ENCODE peak calls at places on chromosome X, in seven cellular contexts. R, O, C, K, L, P and B are unnamed samples.

GRCh38 chrX:45712067-45712466 is 511.4 kb upstream of the DIPK2B start:
- DNase-seq in P (no peak), L (peak), C (no peak), O (no peak), K (no peak), R (peak), B (peak)

GRCh38 chrX:55488559-55489314 is 911 bp downstream of the USP51 start:
- DNase-seq in O (peak), P (peak), C (peak), L (peak), K (peak), R (peak), B (peak)

GRCh38 chrX:85052207-85052606 is 48.5 kb downstream of the APOOL start:
- DNase-seq in L (peak), K (no peak), O (no peak), R (peak), P (no peak), C (no peak), B (peak)

GRCh38 chrX:114619874-114620273 is 36.0 kb downstream of the HTR2C start:
- DNase-seq in O (no peak), C (peak), R (peak), K (no peak), P (peak), L (peak), B (no peak)

GRCh38 chrX:154918060-154918483 is 31.9 kb downstream of the F8A1 start:
- DNase-seq in K (no peak), C (peak), O (no peak), L (peak), R (peak), P (peak), B (peak)

GRCh38 chrX:75623535-75623934 is 100.7 kb upstream of the ZDHHC15 start:
- DNase-seq in R (no peak), O (no peak), K (no peak), L (peak), P (peak), C (no peak), B (no peak)

GRCh38 chrX:9349572-9350259 is 115.1 kb upstream of the TBL1X start:
- DNase-seq in K (no peak), C (peak), O (no peak), P (no peak), L (no peak), R (peak), B (peak)

GRCh38 chrX:68045008-68045577 is 388.2 kb downstream of the OPHN1 start:
- DNase-seq in P (no peak), K (no peak), L (no peak), C (no peak), O (no peak), R (peak), B (no peak)

GRCh38 chrX:1537031-1537715 is at the start of gene P2RY8:
- DNase-seq in C (no peak), R (peak), P (peak), L (peak), K (peak), O (peak), B (no peak)

GRCh38 chrX:46573331-46573895 is at the start of gene CHST7:
- DNase-seq in K (peak), P (peak), R (peak), L (peak), C (peak), O (peak), B (no peak)

GRCh38 chrX:17597836-17598434 is 139.4 kb upstream of the SCML1 start:
- DNase-seq in P (no peak), K (no peak), L (peak), R (peak), C (peak), O (peak), B (peak)

GRCh38 chrX:45781901-45782553 is 581.4 kb upstream of the DIPK2B start:
- DNase-seq in P (no peak), O (no peak), L (peak), C (no peak), R (peak), K (no peak), B (peak)

GRCh38 chrX:41906515-41907165 is 16.7 kb downstream of the CASK start:
- DNase-seq in K (no peak), O (no peak), R (peak), C (no peak), L (peak), P (no peak), B (no peak)

GRCh38 chrX:23720117-23720677 is 22.9 kb downstream of the ACOT9 start:
- DNase-seq in P (no peak), K (no peak), R (no peak), L (no peak), O (no peak), C (no peak), B (no peak)

GRCh38 chrX:67718926-67719325 is 175.1 kb downstream of the AR start:
- DNase-seq in L (no peak), P (no peak), C (no peak), R (no peak), O (no peak), K (no peak), B (no peak)

GRCh38 chrX:23699636-23700194 is 32.4 kb downstream of the PRDX4 start:
- DNase-seq in R (no peak), C (no peak), K (no peak), O (no peak), P (peak), L (peak), B (peak)

GRCh38 chrX:71989768-71990167 is 79.1 kb downstream of the NHSL2 start:
- DNase-seq in R (peak), K (no peak), O (no peak), C (no peak), P (no peak), L (no peak), B (peak)

GRCh38 chrX:155956649-155957048 is 40.8 kb upstream of the IL9R start:
- DNase-seq in L (peak), K (no peak), R (no peak), O (no peak), C (no peak), P (no peak), B (no peak)

GRCh38 chrX:107662824-107663223 is 34.5 kb downstream of the PRPS1 start:
- DNase-seq in R (no peak), K (no peak), O (no peak), C (no peak), P (no peak), L (no peak), B (no peak)

GRCh38 chrX:45750639-45751038 is 550.0 kb upstream of the DIPK2B start:
- DNase-seq in L (peak), R (no peak), K (no peak), C (no peak), P (no peak), O (no peak), B (no peak)

GRCh38 chrX:139083191-139083590 is 371.7 kb upstream of the FGF13 start:
- DNase-seq in R (no peak), K (no peak), O (no peak), C (no peak), P (no peak), L (no peak), B (no peak)

GRCh38 chrX:38864165-38864564 is 62.9 kb downstream of the MID1IP1 start:
- DNase-seq in O (no peak), P (no peak), L (peak), K (no peak), R (peak), C (no peak), B (peak)

GRCh38 chrX:18410038-18410437 is 15.4 kb upstream of the CDKL5 start:
- DNase-seq in P (no peak), R (peak), L (peak), K (no peak), C (peak), O (no peak), B (peak)

GRCh38 chrX:68307767-68308166 is 125.5 kb downstream of the OPHN1 start:
- DNase-seq in O (no peak), R (peak), K (no peak), L (peak), P (no peak), C (no peak), B (peak)

GRCh38 chrX:18937173-18937572 is 46.7 kb downstream of the PHKA2 start:
- DNase-seq in R (no peak), O (no peak), P (no peak), L (no peak), C (no peak), K (no peak), B (no peak)

GRCh38 chrX:78327370-78328048 is at the start of gene CYSLTR1:
- DNase-seq in R (no peak), K (no peak), C (no peak), O (no peak), P (peak), L (no peak), B (no peak)
- H3K4me3 ChIP-seq in R (no peak), K (no peak), C (no peak), O (peak), P (peak), L (no peak), B (no peak)

DNA sequence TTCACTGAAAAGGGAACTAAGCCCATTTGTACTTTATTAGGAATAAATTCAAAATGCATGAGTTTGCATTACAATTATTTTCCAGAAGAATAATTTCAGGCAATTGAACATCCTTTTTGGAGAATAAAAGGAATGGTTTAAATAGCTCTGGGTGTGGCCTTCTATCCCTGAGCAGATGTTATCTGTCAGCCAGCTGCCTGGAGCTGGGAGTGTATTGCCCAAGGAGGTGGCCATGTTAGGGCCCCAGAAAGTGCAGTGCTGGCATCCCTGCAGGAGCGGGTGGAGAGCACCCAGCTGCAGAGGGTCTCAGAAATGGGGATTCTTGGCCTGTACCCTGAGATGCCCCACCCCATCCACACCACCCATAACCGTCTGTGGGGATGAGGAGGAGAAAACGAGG is 21.6 kb upstream of the VEGFD start:
- DNase-seq in L (no peak), O (no peak), P (no peak), C (no peak), K (no peak), R (peak), B (peak)
- H3K4me3 ChIP-seq in L (no peak), O (no peak), P (no peak), C (no peak), K (no peak), R (no peak), B (no peak)

DNA sequence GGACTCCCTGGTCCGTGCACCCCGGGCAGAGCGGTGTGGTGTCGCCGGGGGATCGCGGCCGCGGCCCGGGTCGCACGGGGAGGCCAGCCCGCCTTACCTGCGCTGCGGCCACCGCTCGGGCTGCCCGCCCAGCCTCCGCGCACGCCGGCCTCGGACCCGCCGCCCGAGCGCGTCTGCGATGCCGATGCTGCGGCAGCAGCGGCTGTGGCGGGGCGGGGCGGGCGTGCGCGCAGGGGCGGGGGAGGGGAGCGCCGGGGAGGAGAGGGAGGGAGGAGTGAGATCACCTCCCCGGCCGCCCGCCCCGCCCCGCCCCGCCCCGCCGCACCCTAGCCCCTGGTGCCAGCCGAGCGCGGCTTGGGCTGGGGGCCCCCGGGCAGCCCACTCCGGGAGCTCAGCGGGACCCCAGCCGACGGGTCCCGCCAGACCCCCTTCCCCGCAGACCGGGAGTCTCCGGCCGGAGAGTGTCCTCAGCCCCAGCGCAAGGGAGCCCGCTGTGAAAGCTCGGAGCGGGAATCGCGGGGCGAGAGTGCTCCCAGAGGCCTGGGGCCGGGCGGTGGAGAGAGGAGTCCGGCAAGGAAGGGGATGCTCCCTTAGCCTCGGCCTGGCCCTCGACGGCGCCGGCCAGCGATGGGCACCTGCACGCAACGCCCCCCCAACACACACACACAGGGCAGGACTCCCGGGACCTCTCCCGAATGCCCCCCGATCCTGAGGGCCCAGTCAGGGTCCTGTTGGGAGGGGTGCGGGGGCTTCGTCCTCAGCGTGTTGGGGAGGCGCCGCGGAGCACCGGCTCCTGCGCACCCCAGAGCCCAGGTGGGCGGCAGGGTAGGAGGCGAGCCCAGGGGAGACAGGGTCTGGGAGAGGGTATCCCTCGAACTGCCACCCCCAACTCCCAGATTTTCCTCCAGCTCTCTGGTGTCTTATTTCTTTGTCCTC is at the start of gene L1CAM:
- DNase-seq in L (no peak), C (peak), K (no peak), R (no peak), O (peak), P (no peak), B (no peak)
- H3K4me3 ChIP-seq in L (no peak), C (peak), K (no peak), R (no peak), O (no peak), P (no peak), B (no peak)

DNA sequence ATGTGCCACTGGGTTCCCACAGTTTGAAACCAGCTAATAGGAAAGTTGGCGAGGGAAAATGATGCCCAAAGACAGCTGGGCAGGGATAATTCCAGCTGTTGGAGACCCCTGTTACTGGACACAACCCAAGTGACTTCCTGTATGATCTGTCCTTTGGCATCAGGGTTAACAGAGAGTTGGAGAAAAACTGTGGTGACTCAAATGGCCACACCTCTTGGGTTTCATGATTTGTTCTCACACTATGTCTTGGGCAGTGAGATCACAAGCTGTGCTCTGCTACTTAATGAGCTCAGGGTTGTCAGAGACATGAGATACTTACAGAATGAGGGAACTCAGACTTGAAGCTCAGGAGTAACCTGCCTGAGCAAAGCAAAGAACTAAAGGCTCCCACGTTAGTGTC is 3.9 kb downstream of the FGF16 start:
- DNase-seq in O (no peak), C (no peak), P (no peak), R (peak), K (no peak), L (peak), B (peak)
- H3K4me3 ChIP-seq in O (no peak), C (no peak), P (no peak), R (no peak), K (no peak), L (no peak), B (peak)

GRCh38 chrX:462853-463252 is 76.1 kb upstream of the PPP2R3B start:
- DNase-seq in L (no peak), C (no peak), K (peak), R (no peak), O (peak), P (no peak), B (no peak)

GRCh38 chrX:458631-459061 is 71.9 kb upstream of the PPP2R3B start:
- DNase-seq in P (no peak), K (no peak), L (no peak), C (no peak), R (no peak), O (peak), B (no peak)

GRCh38 chrX:459611-460010 is 72.9 kb upstream of the PPP2R3B start:
- DNase-seq in O (peak), L (no peak), K (no peak), P (no peak), C (no peak), R (no peak), B (no peak)

GRCh38 chrX:460823-461640 is 74.3 kb upstream of the PPP2R3B start:
- DNase-seq in K (no peak), P (no peak), C (no peak), L (no peak), R (no peak), O (peak), B (no peak)

DNA sequence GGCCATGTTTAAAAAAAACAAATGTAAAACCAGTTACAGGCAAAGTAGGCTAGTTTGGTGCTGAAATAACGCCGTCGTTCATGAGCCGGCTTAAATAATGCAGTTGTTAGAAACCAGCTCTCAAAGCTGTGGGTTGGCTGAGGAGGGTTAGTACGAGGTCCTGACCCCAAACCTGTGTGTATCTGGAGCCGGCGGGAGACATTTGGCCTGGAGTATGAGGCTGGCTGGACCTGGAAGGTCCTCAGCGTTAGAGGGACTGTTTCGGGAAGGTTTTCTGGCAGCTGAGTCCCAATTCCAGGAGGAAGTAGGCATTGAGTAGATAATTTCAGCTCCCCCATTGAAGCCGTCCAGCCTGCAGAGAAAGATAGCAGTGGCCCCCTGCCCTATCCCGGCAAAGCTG is 73.4 kb upstream of the PPP2R3B start:
- DNase-seq in O (no peak), P (no peak), R (no peak), L (no peak), C (no peak), K (no peak), B (no peak)
- H3K4me3 ChIP-seq in O (no peak), P (no peak), R (no peak), L (no peak), C (no peak), K (no peak), B (no peak)

GRCh38 chrX:145936769-145937168 is 119.1 kb downstream of the SLITRK2 start:
- DNase-seq in R (no peak), L (no peak), P (no peak), O (no peak), K (no peak), C (no peak), B (no peak)
- H3K4me3 ChIP-seq in R (no peak), L (no peak), P (no peak), O (no peak), K (no peak), C (no peak), B (no peak)

GRCh38 chrX:141176586-141177451 is at the start of gene LDOC1:
- DNase-seq in R (peak), P (no peak), C (peak), O (peak), K (peak), L (peak), B (peak)

GRCh38 chrX:141180851-141181250 is 3.9 kb upstream of the LDOC1 start:
- DNase-seq in C (no peak), R (no peak), L (no peak), K (no peak), P (no peak), O (no peak), B (no peak)

DNA sequence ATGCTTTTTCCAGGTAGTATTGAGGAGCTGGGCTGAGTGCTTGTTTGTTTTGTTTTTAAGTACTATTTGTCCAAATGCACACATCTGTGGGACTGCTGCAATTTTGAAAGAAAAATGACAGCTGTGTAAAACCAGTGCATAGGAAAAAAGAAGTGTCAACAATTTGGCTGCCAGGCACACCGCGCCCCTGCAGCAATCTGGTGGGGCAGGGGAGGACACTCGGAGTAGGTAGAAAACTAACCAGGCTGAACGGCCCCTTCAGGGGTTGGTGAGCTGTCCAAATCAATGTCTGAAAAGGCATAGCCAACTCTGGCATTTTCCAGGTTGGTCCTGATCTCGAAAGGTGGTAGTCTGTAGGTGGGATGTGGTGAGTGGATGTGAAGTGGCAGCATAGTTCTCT is 1.1 kb downstream of the LDOC1 start:
- DNase-seq in P (no peak), O (no peak), R (no peak), K (no peak), C (no peak), L (no peak), B (no peak)
- H3K4me3 ChIP-seq in P (no peak), O (peak), R (peak), K (peak), C (peak), L (no peak), B (peak)

GRCh38 chrX:25013593-25014365 is 2.0 kb downstream of the ARX start:
- DNase-seq in L (no peak), C (peak), P (peak), K (no peak), R (no peak), O (no peak), B (no peak)
- H3K4me3 ChIP-seq in L (no peak), C (no peak), P (peak), K (no peak), R (no peak), O (no peak), B (no peak)